ENCODE peak calls at places on chromosome 13, in five cellular contexts. X is stimulated activated CD8-positive, alpha-beta memory T cell treated with anti-CD3 and anti-CD28 coated beads, Interleukin-15, amount 100 ng/mL, for 24 hours; S is fibroblast of gingiva; N is activated naive CD8-positive, alpha-beta T cell treated with anti-CD3 and anti-CD28 coated beads, Interleukin-2, amount 50 U/mL, for 24 hours; O is tibial nerve. Z is an unnamed sample.

GRCh38 chr13:112762690-112763080 is 72.8 kb downstream of the ATP11A start:
- DNase-seq in X (no peak), S (no peak), N (no peak), O (no peak), Z (no peak)

GRCh38 chr13:114229486-114229885 is 5.2 kb upstream of the CDC16 start:
- DNase-seq in X (no peak), S (no peak), N (no peak), O (no peak), Z (no peak)

GRCh38 chr13:110187501-110188161 is 119.3 kb downstream of the COL4A1 start:
- DNase-seq in X (no peak), S (peak; percentile 57), N (no peak), O (no peak), Z (no peak)

GRCh38 chr13:38213307-38213706 is 136.3 kb upstream of the UFM1 start:
- DNase-seq in X (no peak), S (no peak), N (no peak), O (no peak), Z (no peak)

GRCh38 chr13:30021611-30022010 is 171.2 kb upstream of the UBL3 start:
- DNase-seq in X (no peak), S (no peak), N (no peak), O (no peak), Z (no peak)

GRCh38 chr13:32720026-32720425 is 133.8 kb downstream of the PDS5B start:
- DNase-seq in X (no peak), S (peak; percentile 32), N (no peak), O (no peak), Z (no peak)

GRCh38 chr13:89925107-89925506 is 1422.4 kb upstream of the MIR17HG start:
- DNase-seq in X (no peak), S (peak; percentile 9), N (no peak), O (no peak), Z (no peak)

GRCh38 chr13:39688699-39689405 is 33.4 kb downstream of the COG6 start:
- DNase-seq in X (no peak), S (no peak), N (no peak), O (no peak), Z (no peak)

GRCh38 chr13:44688652-44689051 is 112.5 kb upstream of the TSC22D1 start:
- DNase-seq in X (no peak), S (no peak), N (no peak), O (no peak), Z (no peak)

GRCh38 chr13:110756268-110756667 is 42.8 kb downstream of the ING1 start:
- DNase-seq in X (no peak), S (no peak), N (no peak), O (no peak), Z (no peak)

GRCh38 chr13:105462981-105463380 is 1072.5 kb downstream of the EFNB2 start:
- DNase-seq in X (no peak), S (no peak), N (no peak), O (no peak), Z (no peak)

GRCh38 chr13:20475927-20476691 is 49.5 kb downstream of the CRYL1 start:
- DNase-seq in X (peak; percentile 15), S (no peak), N (peak; percentile 64), O (no peak), Z (peak; percentile 76)

GRCh38 chr13:29522044-29522685 is 73.3 kb downstream of the SLC7A1 start:
- DNase-seq in X (no peak), S (peak; percentile 96), N (no peak), O (no peak), Z (no peak)